ENCODE peak calls at places on chromosomes 13 and 19, in five cellular contexts. X, J, A, R and G are unnamed samples.
A peak's percentile ranks its signal among the peaks of the same experiment; 100 is the strongest.

GRCh38 chr19:44741841-44742352 is 6.6 kb upstream of the BCL3 start:
- DNase-seq in X (no peak), J (peak; percentile 94), R (peak; percentile 96), A (peak; percentile 52), G (peak; percentile 98)

GRCh38 chr19:47790398-47790814 is 11.9 kb downstream of the SELENOW start:
- DNase-seq in X (peak; percentile 98), R (peak; percentile 26), A (peak; percentile 58), J (peak; percentile 85), G (no peak)

GRCh38 chr13:30520571-30520970 is 54.8 kb upstream of the HMGB1 start:
- DNase-seq in A (no peak), J (peak; percentile 56), X (no peak), R (no peak), G (peak; percentile 21)

GRCh38 chr19:12244370-12244769 is 50.3 kb downstream of the ZNF44 start:
- DNase-seq in A (no peak), R (no peak), X (peak; percentile 48), J (no peak), G (no peak)

GRCh38 chr13:111118898-111119607 is 3.9 kb downstream of the ARHGEF7 start:
- DNase-seq in J (no peak), R (no peak), X (no peak), A (no peak), G (no peak)

GRCh38 chr13:113219311-113219940 is 10.0 kb downstream of the CUL4A start:
- DNase-seq in J (no peak), X (no peak), A (no peak), R (no peak), G (no peak)

GRCh38 chr19:18131841-18132596 is 20.9 kb upstream of the PIK3R2 start:
- DNase-seq in R (no peak), J (no peak), A (no peak), X (peak; percentile 74), G (no peak)

GRCh38 chr13:78604782-78605611 is 1.6 kb upstream of the POU4F1 start:
- DNase-seq in R (no peak), A (no peak), X (peak; percentile 79), J (peak; percentile 26), G (no peak)

GRCh38 chr13:71879129-71879535 is 12.1 kb upstream of the DACH1 start:
- DNase-seq in A (peak; percentile 84), R (peak; percentile 11), X (peak; percentile 81), J (peak; percentile 17), G (no peak)

GRCh38 chr19:13069415-13070369 is 33.0 kb downstream of the LYL1 start:
- DNase-seq in X (no peak), A (no peak), J (no peak), R (no peak), G (no peak)

GRCh38 chr19:3075605-3076431 is 13.5 kb upstream of the TLE5 start:
- DNase-seq in J (peak; percentile 74), R (no peak), X (peak; percentile 75), A (no peak), G (no peak)

GRCh38 chr19:8257052-8257443 is 47.9 kb downstream of the CERS4 start:
- DNase-seq in J (no peak), R (no peak), A (no peak), X (peak; percentile 81), G (no peak)

GRCh38 chr13:39665763-39666162 is 10.3 kb downstream of the COG6 start:
- DNase-seq in A (no peak), J (no peak), R (no peak), X (no peak), G (no peak)

GRCh38 chr13:113545455-113545930 is 39.1 kb upstream of the TFDP1 start:
- DNase-seq in X (no peak), J (peak; percentile 47), R (no peak), A (no peak), G (peak; percentile 41)

GRCh38 chr13:110624766-110625756 is 9.7 kb downstream of the NAXD start:
- DNase-seq in X (peak; percentile 49), A (no peak), R (no peak), J (no peak), G (no peak)

GRCh38 chr19:47704656-47705055 is 8.6 kb upstream of the EHD2 start:
- DNase-seq in R (no peak), X (no peak), J (no peak), A (no peak), G (no peak)